ENCODE peak calls at places on chromosome 6, in five cellular contexts. I, L, F, S and Q are unnamed samples.

GRCh38 chr6:163983601-163984445 is 569.3 kb downstream of the QKI start:
- DNase-seq in S (no peak), F (no peak), I (no peak), L (peak), Q (no peak)

GRCh38 chr6:110495949-110496348 is 19.5 kb upstream of the SLC22A16 start:
- DNase-seq in F (no peak), I (no peak), S (no peak), L (no peak), Q (peak)

GRCh38 chr6:104711371-104711770 is 148.3 kb downstream of the HACE1 start:
- DNase-seq in L (no peak), S (no peak), I (peak), F (no peak), Q (no peak)

GRCh38 chr6:4788953-4789584 is 12.9 kb downstream of the CDYL start:
- DNase-seq in S (no peak), F (no peak), I (no peak), L (peak), Q (no peak)

GRCh38 chr6:41066867-41067304 is 5.3 kb downstream of the OARD1 start:
- DNase-seq in F (peak), L (peak), I (peak), S (peak), Q (peak)

GRCh38 chr6:154402081-154402780 is 45.6 kb upstream of the IPCEF1 start:
- DNase-seq in F (no peak), I (no peak), S (no peak), L (no peak), Q (no peak)

GRCh38 chr6:127186889-127187288 is 68.4 kb downstream of the RSPO3 start:
- DNase-seq in F (no peak), L (peak), S (peak), I (peak), Q (peak)

GRCh38 chr6:3765415-3765814 is 13.9 kb upstream of the PXDC1 start:
- DNase-seq in F (no peak), S (no peak), L (no peak), I (no peak), Q (no peak)

GRCh38 chr6:35776364-35777215 is at the start of gene CLPSL2:
- DNase-seq in L (peak), S (peak), F (no peak), I (no peak), Q (no peak)

GRCh38 chr6:46652232-46652602 is 401 bp downstream of the CYP39A1 start:
- DNase-seq in F (no peak), L (no peak), I (no peak), S (no peak), Q (no peak)

GRCh38 chr6:30768634-30769087 is 24.3 kb upstream of the IER3 start:
- DNase-seq in L (no peak), S (no peak), I (no peak), F (no peak), Q (no peak)

GRCh38 chr6:7108964-7109836 is 1.4 kb downstream of the RREB1 start:
- DNase-seq in I (peak), F (peak), S (peak), L (peak), Q (peak)

GRCh38 chr6:116173928-116174327 is 48.0 kb upstream of the COL10A1 start:
- DNase-seq in L (no peak), I (no peak), F (no peak), S (no peak), Q (no peak)